ENCODE peak calls at places on chromosomes 5 and 9, in seven cellular contexts. One of them, this sample, is unnamed.

GRCh38 chr5:146426305-146426704 is 20.8 kb upstream of the TCERG1 start:
- DNase-seq in HCT116: no peak
- DNase-seq in SK-N-SH: no peak
- DNase-seq in GM12878: no peak
- DNase-seq in K562: no peak
- DNase-seq in HepG2: no peak
- DNase-seq in H1: no peak
- DNase-seq in this sample: no peak

GRCh38 chr5:177029498-177029897 is 7.0 kb downstream of the ZNF346 start:
- DNase-seq in K562: no peak
- DNase-seq in HCT116: no peak
- DNase-seq in GM12878: no peak
- DNase-seq in SK-N-SH: no peak
- DNase-seq in H1: no peak
- DNase-seq in HepG2: no peak
- DNase-seq in this sample: no peak

GRCh38 chr9:134889386-134890214 is 9.0 kb downstream of the FCN2 start:
- DNase-seq in K562: no peak
- DNase-seq in H1: no peak
- DNase-seq in GM12878: no peak
- DNase-seq in HCT116: no peak
- DNase-seq in SK-N-SH: no peak
- DNase-seq in HepG2: no peak
- DNase-seq in this sample: no peak

GRCh38 chr5:1059884-1060263 is 51.3 kb downstream of the NKD2 start:
- DNase-seq in SK-N-SH: peak
- DNase-seq in H1: no peak
- DNase-seq in GM12878: no peak
- DNase-seq in K562: no peak
- DNase-seq in HepG2: no peak
- DNase-seq in HCT116: no peak
- DNase-seq in this sample: no peak

GRCh38 chr9:17810728-17811634 is 232.1 kb downstream of the SH3GL2 start:
- DNase-seq in HCT116: peak
- DNase-seq in HepG2: peak
- DNase-seq in H1: no peak
- DNase-seq in K562: peak
- DNase-seq in SK-N-SH: peak
- DNase-seq in GM12878: no peak
- DNase-seq in this sample: peak

GRCh38 chr9:16744386-16744785 is 126.1 kb downstream of the BNC2 start:
- DNase-seq in H1: no peak
- DNase-seq in HCT116: no peak
- DNase-seq in HepG2: no peak
- DNase-seq in SK-N-SH: no peak
- DNase-seq in K562: no peak
- DNase-seq in GM12878: no peak
- DNase-seq in this sample: no peak

GRCh38 chr5:113340537-113340936 is 94.3 kb downstream of the TSSK1B start:
- DNase-seq in GM12878: no peak
- DNase-seq in HepG2: no peak
- DNase-seq in H1: no peak
- DNase-seq in SK-N-SH: peak
- DNase-seq in HCT116: no peak
- DNase-seq in K562: no peak
- DNase-seq in this sample: no peak

GRCh38 chr5:9479981-9480380 is 65.9 kb downstream of the SEMA5A start:
- DNase-seq in HCT116: no peak
- DNase-seq in H1: no peak
- DNase-seq in K562: no peak
- DNase-seq in HepG2: no peak
- DNase-seq in SK-N-SH: no peak
- DNase-seq in GM12878: no peak
- DNase-seq in this sample: no peak

GRCh38 chr9:72856985-72857631 is 95.7 kb downstream of the ALDH1A1 start:
- DNase-seq in SK-N-SH: peak
- DNase-seq in K562: peak
- DNase-seq in H1: no peak
- DNase-seq in HepG2: peak
- DNase-seq in HCT116: peak
- DNase-seq in GM12878: no peak
- DNase-seq in this sample: peak

GRCh38 chr5:65199988-65200668 is 281.6 kb downstream of the ADAMTS6 start:
- DNase-seq in HCT116: no peak
- DNase-seq in SK-N-SH: no peak
- DNase-seq in HepG2: no peak
- DNase-seq in K562: no peak
- DNase-seq in H1: no peak
- DNase-seq in GM12878: no peak
- DNase-seq in this sample: no peak

GRCh38 chr5:83095973-83096539 is 18.7 kb downstream of the XRCC4 start:
- DNase-seq in K562: no peak
- DNase-seq in HepG2: peak
- DNase-seq in H1: no peak
- DNase-seq in HCT116: peak
- DNase-seq in GM12878: no peak
- DNase-seq in SK-N-SH: no peak
- DNase-seq in this sample: no peak

GRCh38 chr5:171494452-171495121 is 75.1 kb downstream of the FGF18 start:
- DNase-seq in HepG2: peak
- DNase-seq in SK-N-SH: peak
- DNase-seq in GM12878: no peak
- DNase-seq in HCT116: peak
- DNase-seq in H1: peak
- DNase-seq in K562: peak
- DNase-seq in this sample: no peak

GRCh38 chr5:61587120-61587519 is 255.1 kb downstream of the ZSWIM6 start:
- DNase-seq in HepG2: no peak
- DNase-seq in HCT116: no peak
- DNase-seq in K562: no peak
- DNase-seq in H1: no peak
- DNase-seq in GM12878: no peak
- DNase-seq in SK-N-SH: no peak
- DNase-seq in this sample: no peak

GRCh38 chr5:60492958-60493357 is 207.0 kb downstream of the DEPDC1B start:
- DNase-seq in H1: no peak
- DNase-seq in HCT116: no peak
- DNase-seq in SK-N-SH: no peak
- DNase-seq in K562: no peak
- DNase-seq in GM12878: no peak
- DNase-seq in HepG2: peak
- DNase-seq in this sample: no peak

GRCh38 chr9:83927591-83927990 is 6.4 kb upstream of the KIF27 start:
- DNase-seq in SK-N-SH: no peak
- DNase-seq in HepG2: no peak
- DNase-seq in HCT116: no peak
- DNase-seq in H1: no peak
- DNase-seq in GM12878: no peak
- DNase-seq in K562: no peak
- DNase-seq in this sample: no peak

GRCh38 chr9:94259077-94259847 is at the start of gene ZNF169:
- DNase-seq in GM12878: peak
- DNase-seq in H1: peak
- DNase-seq in SK-N-SH: peak
- DNase-seq in HepG2: peak
- DNase-seq in K562: peak
- DNase-seq in HCT116: peak
- DNase-seq in this sample: peak

GRCh38 chr9:36138496-36138895 is 2.0 kb downstream of the GLIPR2 start:
- DNase-seq in GM12878: no peak
- DNase-seq in H1: no peak
- DNase-seq in SK-N-SH: no peak
- DNase-seq in HepG2: no peak
- DNase-seq in HCT116: no peak
- DNase-seq in K562: no peak
- DNase-seq in this sample: no peak

GRCh38 chr5:82111191-82111590 is 139.4 kb downstream of the ATG10 start:
- DNase-seq in SK-N-SH: no peak
- DNase-seq in GM12878: no peak
- DNase-seq in H1: no peak
- DNase-seq in HCT116: no peak
- DNase-seq in HepG2: no peak
- DNase-seq in K562: peak
- DNase-seq in this sample: no peak

GRCh38 chr9:89442501-89442978 is 55.4 kb downstream of the SEMA4D start:
- DNase-seq in GM12878: no peak
- DNase-seq in HepG2: no peak
- DNase-seq in HCT116: no peak
- DNase-seq in SK-N-SH: no peak
- DNase-seq in H1: no peak
- DNase-seq in K562: no peak
- DNase-seq in this sample: no peak

GRCh38 chr5:36900279-36900678 is 23.7 kb downstream of the NIPBL start:
- DNase-seq in HCT116: no peak
- DNase-seq in K562: no peak
- DNase-seq in GM12878: no peak
- DNase-seq in HepG2: no peak
- DNase-seq in H1: no peak
- DNase-seq in SK-N-SH: no peak
- DNase-seq in this sample: no peak

GRCh38 chr5:126300293-126300692 is 122.9 kb upstream of the GRAMD2B start:
- DNase-seq in SK-N-SH: no peak
- DNase-seq in K562: no peak
- DNase-seq in GM12878: no peak
- DNase-seq in HCT116: no peak
- DNase-seq in HepG2: no peak
- DNase-seq in H1: no peak
- DNase-seq in this sample: no peak

GRCh38 chr9:107613314-107613713 is 123.7 kb upstream of the KLF4 start:
- DNase-seq in H1: no peak
- DNase-seq in HepG2: no peak
- DNase-seq in HCT116: no peak
- DNase-seq in SK-N-SH: no peak
- DNase-seq in K562: no peak
- DNase-seq in GM12878: no peak
- DNase-seq in this sample: no peak

GRCh38 chr5:102561894-102562760 is 63.3 kb upstream of the SLCO6A1 start:
- DNase-seq in SK-N-SH: no peak
- DNase-seq in HepG2: peak
- DNase-seq in K562: peak
- DNase-seq in HCT116: peak
- DNase-seq in GM12878: no peak
- DNase-seq in H1: peak
- DNase-seq in this sample: peak

GRCh38 chr5:58268263-58268662 is 191.6 kb downstream of the PLK2 start:
- DNase-seq in HepG2: no peak
- DNase-seq in K562: no peak
- DNase-seq in H1: no peak
- DNase-seq in GM12878: no peak
- DNase-seq in HCT116: no peak
- DNase-seq in SK-N-SH: no peak
- DNase-seq in this sample: no peak

GRCh38 chr9:840343-840742 is 1.2 kb upstream of the DMRT1 start:
- DNase-seq in H1: no peak
- DNase-seq in K562: no peak
- DNase-seq in SK-N-SH: no peak
- DNase-seq in HepG2: no peak
- DNase-seq in HCT116: no peak
- DNase-seq in GM12878: no peak
- DNase-seq in this sample: no peak

GRCh38 chr5:43336159-43336558 is 22.9 kb upstream of the HMGCS1 start:
- DNase-seq in SK-N-SH: no peak
- DNase-seq in HepG2: no peak
- DNase-seq in GM12878: no peak
- DNase-seq in K562: no peak
- DNase-seq in H1: no peak
- DNase-seq in HCT116: peak
- DNase-seq in this sample: no peak

GRCh38 chr9:82763631-82764030 is 299.3 kb downstream of the RASEF start:
- DNase-seq in SK-N-SH: peak
- DNase-seq in HCT116: no peak
- DNase-seq in H1: no peak
- DNase-seq in HepG2: no peak
- DNase-seq in GM12878: no peak
- DNase-seq in K562: no peak
- DNase-seq in this sample: peak

GRCh38 chr9:82761911-82762310 is 301.0 kb downstream of the RASEF start:
- DNase-seq in SK-N-SH: no peak
- DNase-seq in GM12878: no peak
- DNase-seq in H1: no peak
- DNase-seq in HCT116: no peak
- DNase-seq in K562: no peak
- DNase-seq in HepG2: no peak
- DNase-seq in this sample: no peak

GRCh38 chr9:82764270-82764669 is 298.7 kb downstream of the RASEF start:
- DNase-seq in K562: no peak
- DNase-seq in H1: no peak
- DNase-seq in GM12878: no peak
- DNase-seq in SK-N-SH: no peak
- DNase-seq in HCT116: no peak
- DNase-seq in HepG2: no peak
- DNase-seq in this sample: no peak
- TF ChIP-seq JUND in K562: no peak
- TF ChIP-seq JUND in H1: no peak
- TF ChIP-seq JUND in GM12878: no peak
- TF ChIP-seq JUND in SK-N-SH: no peak
- TF ChIP-seq JUND in HCT116: no peak
- TF ChIP-seq JUND in HepG2: no peak
- TF ChIP-seq JUND in this sample: no peak

GRCh38 chr9:9003184-9003583 is 1203.6 kb upstream of the DMAC1 start:
- DNase-seq in HepG2: peak
- DNase-seq in HCT116: no peak
- DNase-seq in K562: no peak
- DNase-seq in H1: no peak
- DNase-seq in GM12878: no peak
- DNase-seq in SK-N-SH: peak
- DNase-seq in this sample: peak
- TF ChIP-seq JUND in HepG2: no peak
- TF ChIP-seq JUND in HCT116: no peak
- TF ChIP-seq JUND in K562: no peak
- TF ChIP-seq JUND in H1: no peak
- TF ChIP-seq JUND in GM12878: no peak
- TF ChIP-seq JUND in SK-N-SH: no peak
- TF ChIP-seq JUND in this sample: no peak

GRCh38 chr5:30390095-30390494 is 803.4 kb upstream of the CDH6 start:
- DNase-seq in K562: no peak
- DNase-seq in SK-N-SH: no peak
- DNase-seq in HepG2: no peak
- DNase-seq in HCT116: no peak
- DNase-seq in GM12878: no peak
- DNase-seq in H1: no peak
- DNase-seq in this sample: no peak
- TF ChIP-seq JUND in K562: no peak
- TF ChIP-seq JUND in SK-N-SH: no peak
- TF ChIP-seq JUND in HepG2: no peak
- TF ChIP-seq JUND in HCT116: no peak
- TF ChIP-seq JUND in GM12878: no peak
- TF ChIP-seq JUND in H1: no peak
- TF ChIP-seq JUND in this sample: no peak

GRCh38 chr5:173624276-173624675 is 7.8 kb upstream of the BOD1 start:
- DNase-seq in HCT116: no peak
- DNase-seq in HepG2: no peak
- DNase-seq in H1: no peak
- DNase-seq in K562: no peak
- DNase-seq in GM12878: no peak
- DNase-seq in SK-N-SH: no peak
- DNase-seq in this sample: no peak
- TF ChIP-seq JUND in HCT116: no peak
- TF ChIP-seq JUND in HepG2: no peak
- TF ChIP-seq JUND in H1: no peak
- TF ChIP-seq JUND in K562: no peak
- TF ChIP-seq JUND in GM12878: no peak
- TF ChIP-seq JUND in SK-N-SH: no peak
- TF ChIP-seq JUND in this sample: no peak